ENCODE peak calls at places on chromosome 2, in nine cellular contexts. P, Y, E, I, J, D, O, N and F are unnamed samples.

GRCh38 chr2:75047189-75047812 is 88.9 kb downstream of the POLE4 start:
- DNase-seq in P (no peak), Y (no peak), E (no peak), I (no peak), J (peak), D (no peak), O (no peak), N (no peak), F (no peak)

GRCh38 chr2:241391892-241392665 is 36.0 kb downstream of the FARP2 start:
- DNase-seq in P (no peak), Y (no peak), E (no peak), I (no peak), J (peak), D (peak), O (no peak), N (no peak), F (no peak)

GRCh38 chr2:150983498-150983897 is 278.2 kb downstream of the RBM43 start:
- DNase-seq in P (no peak), Y (no peak), E (no peak), I (no peak), J (peak), D (no peak), O (no peak), N (no peak), F (no peak)

GRCh38 chr2:164220250-164220649 is 401.0 kb downstream of the GRB14 start:
- DNase-seq in P (no peak), Y (no peak), E (no peak), I (no peak), J (no peak), D (no peak), O (no peak), N (no peak), F (no peak)

GRCh38 chr2:199471443-199472057 is 13.8 kb upstream of the SATB2 start:
- DNase-seq in P (no peak), Y (no peak), E (no peak), I (no peak), J (no peak), D (peak), O (no peak), N (no peak), F (no peak)

GRCh38 chr2:154814856-154815255 is 116.4 kb downstream of the KCNJ3 start:
- DNase-seq in P (no peak), Y (no peak), E (no peak), I (no peak), J (no peak), D (no peak), O (no peak), N (no peak), F (no peak)

GRCh38 chr2:176107731-176108181 is 676 bp downstream of the HOXD11 start:
- DNase-seq in P (no peak), Y (no peak), E (no peak), I (no peak), J (no peak), D (no peak), O (no peak), N (no peak), F (no peak)

GRCh38 chr2:66915237-66915636 is 480.3 kb downstream of the MEIS1 start:
- DNase-seq in P (no peak), Y (no peak), E (no peak), I (no peak), J (no peak), D (no peak), O (no peak), N (no peak), F (no peak)

GRCh38 chr2:49687873-49688272 is 533.6 kb upstream of the FSHR start:
- DNase-seq in P (no peak), Y (no peak), E (no peak), I (no peak), J (no peak), D (no peak), O (no peak), N (no peak), F (no peak)

GRCh38 chr2:192203876-192204275 is 9.1 kb upstream of the TMEFF2 start:
- DNase-seq in P (no peak), Y (no peak), E (no peak), I (no peak), J (no peak), D (no peak), O (no peak), N (no peak), F (no peak)